ENCODE peak calls at places on chromosomes 16 and 17, in nine cellular contexts. T is stomach, V is GM23338, P is transverse colon, X is suprapubic skin, N is prostate gland, J is HepG2, S is breast epithelium, L is SK-N-SH. K is an unnamed sample.

GRCh38 chr17:12078791-12079190 is 58.1 kb downstream of the MAP2K4 start:
- DNase-seq in V (no peak), T (no peak), L (no peak), N (no peak), X (no peak), P (no peak), J (no peak), S (no peak), K (no peak)

GRCh38 chr17:3667366-3668278 is 756 bp downstream of the TAX1BP3 start:
- DNase-seq in X (peak; percentile 94), T (peak; percentile 91), P (peak; percentile 90), N (peak; percentile 82), S (peak; percentile 82), L (peak; percentile 85), J (peak; percentile 81), V (peak; percentile 83), K (peak; percentile 92)

GRCh38 chr17:76278952-76279741 is 14.0 kb downstream of the UBALD2 start:
- DNase-seq in P (peak; percentile 91), X (peak; percentile 93), S (peak; percentile 78), T (peak; percentile 95), L (peak; percentile 99), J (peak; percentile 74), V (peak; percentile 91), N (peak; percentile 85), K (peak; percentile 97)

GRCh38 chr17:61349350-61349749 is 50.3 kb upstream of the TBX2 start:
- DNase-seq in V (no peak), T (no peak), S (no peak), L (no peak), X (no peak), P (no peak), N (no peak), J (peak; percentile 34), K (peak; percentile 10)

GRCh38 chr17:39069114-39069756 is 82.2 kb downstream of the PLXDC1 start:
- DNase-seq in V (peak; percentile 82), X (no peak), S (no peak), J (peak; percentile 46), N (peak; percentile 15), P (no peak), T (no peak), L (peak; percentile 69), K (no peak)

GRCh38 chr16:29821663-29822115 is 1.4 kb downstream of the MVP start:
- DNase-seq in L (no peak), J (no peak), X (no peak), N (no peak), S (no peak), P (peak; percentile 73), V (no peak), T (peak; percentile 40), K (no peak)

GRCh38 chr16:70805380-70805779 is 4.4 kb upstream of the VAC14 start:
- DNase-seq in J (no peak), N (no peak), S (no peak), V (peak; percentile 26), T (no peak), L (no peak), X (no peak), P (no peak), K (no peak)

GRCh38 chr16:82091225-82091624 is 56.2 kb downstream of the HSD17B2 start:
- DNase-seq in S (no peak), J (no peak), N (no peak), V (no peak), X (no peak), T (no peak), P (no peak), L (no peak), K (no peak)

GRCh38 chr17:48012151-48012520 is 25.5 kb downstream of the COPZ2 start:
- DNase-seq in S (no peak), N (no peak), V (peak; percentile 87), J (no peak), X (no peak), T (peak; percentile 62), L (peak; percentile 95), P (peak; percentile 59), K (peak; percentile 90)

GRCh38 chr17:39608142-39608541 is 422 bp upstream of the NEUROD2 start:
- DNase-seq in L (no peak), N (no peak), P (no peak), J (no peak), X (no peak), S (no peak), T (no peak), V (no peak), K (no peak)

GRCh38 chr16:3112058-3112880 is at the start of gene ZNF205:
- DNase-seq in V (peak; percentile 93), X (peak; percentile 87), N (peak; percentile 64), T (peak; percentile 79), S (peak; percentile 56), L (peak; percentile 92), P (peak; percentile 85), J (peak; percentile 70), K (peak; percentile 81)

GRCh38 chr17:27256225-27257030 is 37.5 kb upstream of the WSB1 start:
- DNase-seq in T (no peak), N (no peak), X (no peak), V (no peak), S (no peak), L (no peak), P (no peak), J (peak; percentile 72), K (no peak)

GRCh38 chr17:49707246-49707607 is 537 bp downstream of the SLC35B1 start:
- DNase-seq in X (no peak), L (no peak), V (peak; percentile 43), N (no peak), P (no peak), S (no peak), T (no peak), J (no peak), K (peak; percentile 66)

GRCh38 chr16:89915303-89916232 is 3.1 kb upstream of the MC1R start:
- DNase-seq in N (no peak), L (no peak), T (no peak), X (no peak), S (no peak), V (no peak), P (no peak), J (peak; percentile 78), K (no peak)

GRCh38 chr16:89918453-89919347 is at the start of gene MC1R:
- DNase-seq in X (peak; percentile 72), P (no peak), V (peak; percentile 71), N (no peak), S (no peak), L (peak; percentile 72), J (peak; percentile 88), T (no peak), K (no peak)

GRCh38 chr16:89919535-89920406 is 1.1 kb downstream of the MC1R start:
- DNase-seq in T (no peak), L (no peak), S (no peak), N (no peak), V (no peak), J (no peak), P (no peak), X (no peak), K (no peak)

GRCh38 chr16:89920723-89921122 is 2.1 kb downstream of the MC1R start:
- DNase-seq in X (no peak), T (no peak), V (no peak), L (no peak), J (no peak), P (no peak), S (no peak), N (no peak), K (no peak)

GRCh38 chr16:89917773-89918452 is 749 bp upstream of the MC1R start:
- DNase-seq in N (peak; percentile 43), T (peak; percentile 77), J (peak; percentile 90), P (peak; percentile 90), L (peak; percentile 82), X (no peak), S (peak; percentile 56), V (peak; percentile 73), K (peak; percentile 94)
- TF ChIP-seq POLR2AphosphoS5 in N (peak; percentile 55), T (peak; percentile 53), J (peak; percentile 65), P (peak; percentile 79), L (no peak), X (peak; percentile 24), S (peak; percentile 58), V (peak; percentile 44), K (peak; percentile 91)

GRCh38 chr16:53882310-53882709 is 178.4 kb downstream of the FTO start:
- DNase-seq in L (no peak), N (no peak), T (no peak), J (no peak), S (no peak), V (peak; percentile 41), P (no peak), X (no peak), K (no peak)
- TF ChIP-seq CTCF in L (no peak), N (no peak), T (no peak), J (no peak), S (no peak), V (no peak), P (no peak), X (no peak), K (no peak)

GRCh38 chr17:81464586-81464985 is 48.0 kb downstream of the ACTG1 start:
- DNase-seq in L (peak; percentile 68), V (no peak), N (no peak), X (no peak), P (no peak), J (no peak), T (no peak), S (no peak), K (no peak)

GRCh38 chr17:81461607-81462500 is 50.7 kb downstream of the ACTG1 start:
- DNase-seq in J (no peak), X (no peak), N (no peak), T (peak; percentile 54), L (no peak), S (no peak), V (no peak), P (no peak), K (no peak)

GRCh38 chr17:81463506-81463905 is 49.1 kb downstream of the ACTG1 start:
- DNase-seq in P (no peak), X (no peak), L (no peak), V (no peak), S (no peak), T (no peak), J (no peak), N (no peak), K (no peak)

GRCh38 chr17:81460856-81461460 is 51.6 kb downstream of the ACTG1 start:
- DNase-seq in X (no peak), J (no peak), T (peak; percentile 84), L (no peak), P (no peak), N (no peak), S (no peak), V (no peak), K (peak; percentile 91)

DNA sequence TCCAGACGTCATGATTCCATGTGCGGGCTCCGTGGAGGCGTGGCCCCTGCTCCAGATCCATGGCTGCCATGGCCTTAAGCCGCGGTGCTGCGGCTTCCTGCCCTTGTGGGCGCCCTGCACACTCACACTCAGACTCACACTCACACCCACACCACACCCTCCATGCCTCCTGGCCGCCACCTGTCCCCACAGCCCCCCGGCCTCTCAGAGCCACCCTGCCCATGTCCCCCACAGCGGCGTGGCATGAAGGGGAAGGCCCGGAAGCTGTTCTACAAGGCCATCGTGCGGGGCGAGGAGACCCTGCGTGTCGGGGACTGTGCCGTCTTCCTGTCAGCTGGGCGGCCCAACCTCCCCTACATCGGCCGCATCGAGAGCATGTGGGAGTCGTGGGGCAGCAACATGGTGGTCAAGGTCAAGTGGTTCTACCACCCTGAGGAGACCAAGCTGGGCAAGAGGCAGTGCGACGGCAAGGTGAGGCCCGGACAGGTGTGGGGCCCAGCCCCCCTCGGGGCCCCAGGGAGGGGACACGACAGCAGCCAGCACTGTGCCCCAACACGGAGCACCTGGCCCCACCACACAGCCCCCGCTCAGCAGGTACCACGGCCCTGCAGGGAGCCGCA is 50.0 kb downstream of the ACTG1 start:
- DNase-seq in N (no peak), P (no peak), L (no peak), J (no peak), S (no peak), V (no peak), T (no peak), X (no peak), K (no peak)
- TF ChIP-seq POLR2AphosphoS5 in N (no peak), P (no peak), L (no peak), J (no peak), S (no peak), V (no peak), T (no peak), X (no peak), K (no peak)

GRCh38 chr17:6279659-6280058 is 155.3 kb downstream of the AIPL1 start:
- DNase-seq in N (peak; percentile 33), L (no peak), J (peak; percentile 38), V (peak; percentile 88), S (no peak), T (no peak), P (peak; percentile 71), X (no peak), K (no peak)
- TF ChIP-seq CTCF in N (no peak), L (no peak), J (peak; percentile 71), V (peak; percentile 99), S (no peak), T (no peak), P (peak; percentile 33), X (no peak), K (no peak)

K was measured in spleen.